ENCODE peak calls at places on chromosomes 12 and 14, in nine cellular contexts. One of them, this sample, is unnamed.

GRCh38 chr12:108793756-108794441 is 62.6 kb upstream of the CORO1C start:
- DNase-seq in RPMI7951: no peak
- DNase-seq in NCI-H460: no peak
- DNase-seq in non-pigmented ciliary epithelial cell: no peak
- DNase-seq in CD4-positive, CD25-positive, alpha-beta regulatory T cell: no peak
- DNase-seq in GM03348: no peak
- DNase-seq in NCI-H510A treated with DMSO at 0.1 percent for 48 hours: no peak
- DNase-seq in stimulated activated CD8-positive, alpha-beta memory T cell treated with anti-CD3 and anti-CD28 coated beads, Interleukin-12 subunit alpha, Interleukin-12 subunit beta, amount 100 ng/mL, for 1 hour: no peak
- DNase-seq in ELR: no peak
- DNase-seq in this sample: no peak

GRCh38 chr12:107296681-107297086 is 203.3 kb upstream of the CRY1 start:
- DNase-seq in RPMI7951: peak; percentile 75
- DNase-seq in NCI-H460: no peak
- DNase-seq in non-pigmented ciliary epithelial cell: no peak
- DNase-seq in CD4-positive, CD25-positive, alpha-beta regulatory T cell: no peak
- DNase-seq in GM03348: no peak
- DNase-seq in NCI-H510A treated with DMSO at 0.1 percent for 48 hours: no peak
- DNase-seq in stimulated activated CD8-positive, alpha-beta memory T cell treated with anti-CD3 and anti-CD28 coated beads, Interleukin-12 subunit alpha, Interleukin-12 subunit beta, amount 100 ng/mL, for 1 hour: no peak
- DNase-seq in ELR: peak; percentile 54
- DNase-seq in this sample: no peak

GRCh38 chr12:124412646-124413015 is 117.7 kb downstream of the RFLNA start:
- DNase-seq in RPMI7951: no peak
- DNase-seq in NCI-H460: no peak
- DNase-seq in non-pigmented ciliary epithelial cell: no peak
- DNase-seq in CD4-positive, CD25-positive, alpha-beta regulatory T cell: no peak
- DNase-seq in GM03348: peak; percentile 57
- DNase-seq in NCI-H510A treated with DMSO at 0.1 percent for 48 hours: no peak
- DNase-seq in stimulated activated CD8-positive, alpha-beta memory T cell treated with anti-CD3 and anti-CD28 coated beads, Interleukin-12 subunit alpha, Interleukin-12 subunit beta, amount 100 ng/mL, for 1 hour: no peak
- DNase-seq in ELR: no peak
- DNase-seq in this sample: no peak

GRCh38 chr12:65308601-65309071 is 30.2 kb downstream of the MSRB3 start:
- DNase-seq in RPMI7951: no peak
- DNase-seq in NCI-H460: no peak
- DNase-seq in non-pigmented ciliary epithelial cell: no peak
- DNase-seq in CD4-positive, CD25-positive, alpha-beta regulatory T cell: no peak
- DNase-seq in GM03348: peak; percentile 37
- DNase-seq in NCI-H510A treated with DMSO at 0.1 percent for 48 hours: no peak
- DNase-seq in stimulated activated CD8-positive, alpha-beta memory T cell treated with anti-CD3 and anti-CD28 coated beads, Interleukin-12 subunit alpha, Interleukin-12 subunit beta, amount 100 ng/mL, for 1 hour: no peak
- DNase-seq in ELR: peak; percentile 49
- DNase-seq in this sample: no peak

GRCh38 chr12:94560416-94561221 is 89.7 kb downstream of the TMCC3 start:
- DNase-seq in RPMI7951: peak; percentile 91
- DNase-seq in NCI-H460: no peak
- DNase-seq in non-pigmented ciliary epithelial cell: peak; percentile 48
- DNase-seq in CD4-positive, CD25-positive, alpha-beta regulatory T cell: no peak
- DNase-seq in GM03348: no peak
- DNase-seq in NCI-H510A treated with DMSO at 0.1 percent for 48 hours: no peak
- DNase-seq in stimulated activated CD8-positive, alpha-beta memory T cell treated with anti-CD3 and anti-CD28 coated beads, Interleukin-12 subunit alpha, Interleukin-12 subunit beta, amount 100 ng/mL, for 1 hour: no peak
- DNase-seq in ELR: peak; percentile 91
- DNase-seq in this sample: no peak

GRCh38 chr14:72731252-72732020 is 162.5 kb downstream of the DPF3 start:
- DNase-seq in RPMI7951: no peak
- DNase-seq in NCI-H460: no peak
- DNase-seq in non-pigmented ciliary epithelial cell: no peak
- DNase-seq in CD4-positive, CD25-positive, alpha-beta regulatory T cell: no peak
- DNase-seq in GM03348: no peak
- DNase-seq in NCI-H510A treated with DMSO at 0.1 percent for 48 hours: no peak
- DNase-seq in stimulated activated CD8-positive, alpha-beta memory T cell treated with anti-CD3 and anti-CD28 coated beads, Interleukin-12 subunit alpha, Interleukin-12 subunit beta, amount 100 ng/mL, for 1 hour: no peak
- DNase-seq in ELR: no peak
- DNase-seq in this sample: no peak

GRCh38 chr12:75889214-75889613 is 142.4 kb downstream of the PHLDA1 start:
- DNase-seq in RPMI7951: peak; percentile 78
- DNase-seq in NCI-H460: no peak
- DNase-seq in non-pigmented ciliary epithelial cell: no peak
- DNase-seq in CD4-positive, CD25-positive, alpha-beta regulatory T cell: no peak
- DNase-seq in GM03348: no peak
- DNase-seq in NCI-H510A treated with DMSO at 0.1 percent for 48 hours: no peak
- DNase-seq in stimulated activated CD8-positive, alpha-beta memory T cell treated with anti-CD3 and anti-CD28 coated beads, Interleukin-12 subunit alpha, Interleukin-12 subunit beta, amount 100 ng/mL, for 1 hour: no peak
- DNase-seq in ELR: peak; percentile 37
- DNase-seq in this sample: no peak

GRCh38 chr12:98939350-98939749 is 294.3 kb downstream of the APAF1 start:
- DNase-seq in RPMI7951: no peak
- DNase-seq in NCI-H460: no peak
- DNase-seq in non-pigmented ciliary epithelial cell: peak; percentile 15
- DNase-seq in CD4-positive, CD25-positive, alpha-beta regulatory T cell: no peak
- DNase-seq in GM03348: peak; percentile 54
- DNase-seq in NCI-H510A treated with DMSO at 0.1 percent for 48 hours: peak; percentile 9
- DNase-seq in stimulated activated CD8-positive, alpha-beta memory T cell treated with anti-CD3 and anti-CD28 coated beads, Interleukin-12 subunit alpha, Interleukin-12 subunit beta, amount 100 ng/mL, for 1 hour: no peak
- DNase-seq in ELR: peak; percentile 52
- DNase-seq in this sample: no peak

GRCh38 chr12:102478416-102479098 is 1.8 kb downstream of the IGF1 start:
- DNase-seq in RPMI7951: no peak
- DNase-seq in NCI-H460: no peak
- DNase-seq in non-pigmented ciliary epithelial cell: no peak
- DNase-seq in CD4-positive, CD25-positive, alpha-beta regulatory T cell: peak; percentile 31
- DNase-seq in GM03348: no peak
- DNase-seq in NCI-H510A treated with DMSO at 0.1 percent for 48 hours: no peak
- DNase-seq in stimulated activated CD8-positive, alpha-beta memory T cell treated with anti-CD3 and anti-CD28 coated beads, Interleukin-12 subunit alpha, Interleukin-12 subunit beta, amount 100 ng/mL, for 1 hour: peak; percentile 8
- DNase-seq in ELR: peak; percentile 19
- DNase-seq in this sample: no peak

GRCh38 chr14:64778114-64778754 is 74.0 kb downstream of the PLEKHG3 start:
- DNase-seq in RPMI7951: no peak
- DNase-seq in NCI-H460: no peak
- DNase-seq in non-pigmented ciliary epithelial cell: no peak
- DNase-seq in CD4-positive, CD25-positive, alpha-beta regulatory T cell: no peak
- DNase-seq in GM03348: no peak
- DNase-seq in NCI-H510A treated with DMSO at 0.1 percent for 48 hours: no peak
- DNase-seq in stimulated activated CD8-positive, alpha-beta memory T cell treated with anti-CD3 and anti-CD28 coated beads, Interleukin-12 subunit alpha, Interleukin-12 subunit beta, amount 100 ng/mL, for 1 hour: no peak
- DNase-seq in ELR: no peak
- DNase-seq in this sample: no peak

GRCh38 chr14:63499701-63500250 is 43.4 kb downstream of the PPP2R5E start:
- DNase-seq in RPMI7951: no peak
- DNase-seq in NCI-H460: no peak
- DNase-seq in non-pigmented ciliary epithelial cell: no peak
- DNase-seq in CD4-positive, CD25-positive, alpha-beta regulatory T cell: no peak
- DNase-seq in GM03348: peak; percentile 85
- DNase-seq in NCI-H510A treated with DMSO at 0.1 percent for 48 hours: no peak
- DNase-seq in stimulated activated CD8-positive, alpha-beta memory T cell treated with anti-CD3 and anti-CD28 coated beads, Interleukin-12 subunit alpha, Interleukin-12 subunit beta, amount 100 ng/mL, for 1 hour: no peak
- DNase-seq in ELR: peak; percentile 34
- DNase-seq in this sample: no peak

GRCh38 chr12:25283006-25283405 is 32.3 kb upstream of the KRAS start:
- DNase-seq in RPMI7951: no peak
- DNase-seq in NCI-H460: no peak
- DNase-seq in non-pigmented ciliary epithelial cell: no peak
- DNase-seq in CD4-positive, CD25-positive, alpha-beta regulatory T cell: no peak
- DNase-seq in GM03348: no peak
- DNase-seq in NCI-H510A treated with DMSO at 0.1 percent for 48 hours: no peak
- DNase-seq in stimulated activated CD8-positive, alpha-beta memory T cell treated with anti-CD3 and anti-CD28 coated beads, Interleukin-12 subunit alpha, Interleukin-12 subunit beta, amount 100 ng/mL, for 1 hour: no peak
- DNase-seq in ELR: no peak
- DNase-seq in this sample: no peak

GRCh38 chr12:71304306-71304705 is 135.3 kb upstream of the LGR5 start:
- DNase-seq in RPMI7951: no peak
- DNase-seq in NCI-H460: no peak
- DNase-seq in non-pigmented ciliary epithelial cell: no peak
- DNase-seq in CD4-positive, CD25-positive, alpha-beta regulatory T cell: no peak
- DNase-seq in GM03348: no peak
- DNase-seq in NCI-H510A treated with DMSO at 0.1 percent for 48 hours: no peak
- DNase-seq in stimulated activated CD8-positive, alpha-beta memory T cell treated with anti-CD3 and anti-CD28 coated beads, Interleukin-12 subunit alpha, Interleukin-12 subunit beta, amount 100 ng/mL, for 1 hour: no peak
- DNase-seq in ELR: no peak
- DNase-seq in this sample: no peak

GRCh38 chr14:61923348-61923747 is 161.1 kb downstream of the SNAPC1 start:
- DNase-seq in RPMI7951: peak; percentile 16
- DNase-seq in NCI-H460: no peak
- DNase-seq in non-pigmented ciliary epithelial cell: no peak
- DNase-seq in CD4-positive, CD25-positive, alpha-beta regulatory T cell: no peak
- DNase-seq in GM03348: peak; percentile 29
- DNase-seq in NCI-H510A treated with DMSO at 0.1 percent for 48 hours: no peak
- DNase-seq in stimulated activated CD8-positive, alpha-beta memory T cell treated with anti-CD3 and anti-CD28 coated beads, Interleukin-12 subunit alpha, Interleukin-12 subunit beta, amount 100 ng/mL, for 1 hour: no peak
- DNase-seq in ELR: peak; percentile 62
- DNase-seq in this sample: no peak

GRCh38 chr14:86321151-86321550 is 791.2 kb downstream of the FLRT2 start:
- DNase-seq in RPMI7951: no peak
- DNase-seq in NCI-H460: no peak
- DNase-seq in non-pigmented ciliary epithelial cell: no peak
- DNase-seq in CD4-positive, CD25-positive, alpha-beta regulatory T cell: no peak
- DNase-seq in GM03348: no peak
- DNase-seq in NCI-H510A treated with DMSO at 0.1 percent for 48 hours: peak; percentile 44
- DNase-seq in stimulated activated CD8-positive, alpha-beta memory T cell treated with anti-CD3 and anti-CD28 coated beads, Interleukin-12 subunit alpha, Interleukin-12 subunit beta, amount 100 ng/mL, for 1 hour: no peak
- DNase-seq in ELR: no peak
- DNase-seq in this sample: no peak

GRCh38 chr14:90604356-90604755 is 207.5 kb downstream of the CALM1 start:
- DNase-seq in RPMI7951: no peak
- DNase-seq in NCI-H460: no peak
- DNase-seq in non-pigmented ciliary epithelial cell: no peak
- DNase-seq in CD4-positive, CD25-positive, alpha-beta regulatory T cell: no peak
- DNase-seq in GM03348: no peak
- DNase-seq in NCI-H510A treated with DMSO at 0.1 percent for 48 hours: no peak
- DNase-seq in stimulated activated CD8-positive, alpha-beta memory T cell treated with anti-CD3 and anti-CD28 coated beads, Interleukin-12 subunit alpha, Interleukin-12 subunit beta, amount 100 ng/mL, for 1 hour: no peak
- DNase-seq in ELR: no peak
- DNase-seq in this sample: no peak

GRCh38 chr12:15731940-15732339 is 57.2 kb downstream of the EPS8 start:
- DNase-seq in RPMI7951: no peak
- DNase-seq in NCI-H460: no peak
- DNase-seq in non-pigmented ciliary epithelial cell: no peak
- DNase-seq in CD4-positive, CD25-positive, alpha-beta regulatory T cell: no peak
- DNase-seq in GM03348: no peak
- DNase-seq in NCI-H510A treated with DMSO at 0.1 percent for 48 hours: no peak
- DNase-seq in stimulated activated CD8-positive, alpha-beta memory T cell treated with anti-CD3 and anti-CD28 coated beads, Interleukin-12 subunit alpha, Interleukin-12 subunit beta, amount 100 ng/mL, for 1 hour: no peak
- DNase-seq in ELR: no peak
- DNase-seq in this sample: no peak

GRCh38 chr12:34405286-34406227 is 383.3 kb downstream of the ALG10 start:
- DNase-seq in RPMI7951: no peak
- DNase-seq in NCI-H460: no peak
- DNase-seq in non-pigmented ciliary epithelial cell: no peak
- DNase-seq in CD4-positive, CD25-positive, alpha-beta regulatory T cell: no peak
- DNase-seq in GM03348: peak; percentile 1
- DNase-seq in NCI-H510A treated with DMSO at 0.1 percent for 48 hours: no peak
- DNase-seq in stimulated activated CD8-positive, alpha-beta memory T cell treated with anti-CD3 and anti-CD28 coated beads, Interleukin-12 subunit alpha, Interleukin-12 subunit beta, amount 100 ng/mL, for 1 hour: no peak
- DNase-seq in ELR: no peak
- DNase-seq in this sample: peak; percentile 36

GRCh38 chr12:10716704-10717315 is 6.3 kb downstream of the YBX3 start:
- DNase-seq in RPMI7951: peak; percentile 81
- DNase-seq in NCI-H460: peak; percentile 40
- DNase-seq in non-pigmented ciliary epithelial cell: peak; percentile 77
- DNase-seq in CD4-positive, CD25-positive, alpha-beta regulatory T cell: no peak
- DNase-seq in GM03348: peak; percentile 86
- DNase-seq in NCI-H510A treated with DMSO at 0.1 percent for 48 hours: no peak
- DNase-seq in stimulated activated CD8-positive, alpha-beta memory T cell treated with anti-CD3 and anti-CD28 coated beads, Interleukin-12 subunit alpha, Interleukin-12 subunit beta, amount 100 ng/mL, for 1 hour: no peak
- DNase-seq in ELR: peak; percentile 92
- DNase-seq in this sample: no peak

GRCh38 chr14:77051101-77051500 is 22.6 kb upstream of the IRF2BPL start:
- DNase-seq in RPMI7951: no peak
- DNase-seq in NCI-H460: no peak
- DNase-seq in non-pigmented ciliary epithelial cell: no peak
- DNase-seq in CD4-positive, CD25-positive, alpha-beta regulatory T cell: no peak
- DNase-seq in GM03348: no peak
- DNase-seq in NCI-H510A treated with DMSO at 0.1 percent for 48 hours: no peak
- DNase-seq in stimulated activated CD8-positive, alpha-beta memory T cell treated with anti-CD3 and anti-CD28 coated beads, Interleukin-12 subunit alpha, Interleukin-12 subunit beta, amount 100 ng/mL, for 1 hour: no peak
- DNase-seq in ELR: no peak
- DNase-seq in this sample: no peak

GRCh38 chr12:98399532-98399931 is 115.9 kb upstream of the TMPO start:
- DNase-seq in RPMI7951: peak; percentile 76
- DNase-seq in NCI-H460: peak; percentile 43
- DNase-seq in non-pigmented ciliary epithelial cell: peak; percentile 76
- DNase-seq in CD4-positive, CD25-positive, alpha-beta regulatory T cell: peak; percentile 39
- DNase-seq in GM03348: peak; percentile 74
- DNase-seq in NCI-H510A treated with DMSO at 0.1 percent for 48 hours: peak; percentile 29
- DNase-seq in stimulated activated CD8-positive, alpha-beta memory T cell treated with anti-CD3 and anti-CD28 coated beads, Interleukin-12 subunit alpha, Interleukin-12 subunit beta, amount 100 ng/mL, for 1 hour: peak; percentile 40
- DNase-seq in ELR: peak; percentile 73
- DNase-seq in this sample: peak; percentile 55

GRCh38 chr14:104140213-104140462 is 1.8 kb downstream of the KIF26A start:
- DNase-seq in RPMI7951: no peak
- DNase-seq in NCI-H460: no peak
- DNase-seq in non-pigmented ciliary epithelial cell: no peak
- DNase-seq in CD4-positive, CD25-positive, alpha-beta regulatory T cell: no peak
- DNase-seq in GM03348: no peak
- DNase-seq in NCI-H510A treated with DMSO at 0.1 percent for 48 hours: no peak
- DNase-seq in stimulated activated CD8-positive, alpha-beta memory T cell treated with anti-CD3 and anti-CD28 coated beads, Interleukin-12 subunit alpha, Interleukin-12 subunit beta, amount 100 ng/mL, for 1 hour: no peak
- DNase-seq in ELR: no peak
- DNase-seq in this sample: no peak

This sample was measured in CD14-positive monocyte.